ENCODE peak calls at places on chromosome 10, in nine cellular contexts. P is neural progenitor cell, Z is mesendoderm, Y is K562, U is ovary, C is heart left ventricle, Q is lung, B is Panc1, T is hepatocyte. K is an unnamed sample. For H3K36me3, the result is how much of the 10 kb centered on the place peaks cover.

GRCh38 chr10:91378061-91378460 is 32.1 kb upstream of the HECTD2 start:
- DNase-seq in U (no peak), Q (no peak), C (no peak), B (no peak), P (no peak), Z (no peak), Y (no peak), T (no peak), K (peak)

GRCh38 chr10:127881262-127881661 is 11.5 kb downstream of the CLRN3 start:
- DNase-seq in B (no peak), Q (peak), U (no peak), Z (no peak), T (peak), C (no peak), P (no peak), Y (no peak), K (no peak)

GRCh38 chr10:83165164-83165563 is 974.1 kb upstream of the GHITM start:
- DNase-seq in P (no peak), Q (no peak), Y (no peak), C (no peak), B (no peak), Z (no peak), U (no peak), T (no peak), K (peak)

GRCh38 chr10:42932735-42933453 is 144.0 kb upstream of the RET start:
- DNase-seq in Y (peak), Q (peak), T (peak), Z (peak), C (no peak), B (no peak), U (no peak), P (peak), K (no peak)

GRCh38 chr10:94293344-94293743 is 69.4 kb downstream of the NOC3L start:
- DNase-seq in U (no peak), T (peak), P (no peak), C (peak), Z (no peak), B (no peak), Q (no peak), Y (no peak), K (peak)

GRCh38 chr10:46539596-46540411 is 16.7 kb downstream of the GPRIN2 start:
- DNase-seq in Y (no peak), C (peak), Z (no peak), U (no peak), P (no peak), B (no peak), T (peak), Q (no peak), K (peak)

GRCh38 chr10:3782099-3782455 is 2.9 kb downstream of the KLF6 start:
- DNase-seq in P (no peak), Z (no peak), U (no peak), Y (no peak), T (no peak), C (no peak), B (no peak), Q (no peak), K (peak)

GRCh38 chr10:33334170-33334838 is at the start of gene NRP1:
- DNase-seq in T (peak), P (peak), B (no peak), Z (peak), C (peak), U (peak), Q (no peak), Y (no peak), K (peak)

GRCh38 chr10:99532687-99533495 is at the start of gene NKX2-3:
- DNase-seq in Y (peak), T (peak), Z (peak), P (peak), Q (peak), U (no peak), B (no peak), C (peak), K (peak)

GRCh38 chr10:20372748-20373147 is 524.4 kb downstream of the NEBL start:
- DNase-seq in Z (peak), Y (no peak), Q (no peak), B (no peak), C (no peak), T (no peak), P (no peak), U (no peak), K (no peak)

GRCh38 chr10:103861501-103861900 is 6.1 kb upstream of the SH3PXD2A start:
- DNase-seq in P (no peak), Q (no peak), B (no peak), T (no peak), Y (no peak), U (no peak), Z (no peak), C (no peak), K (no peak)

GRCh38 chr10:114458216-114458615 is 53.9 kb upstream of the AFAP1L2 start:
- DNase-seq in Y (no peak), U (no peak), T (no peak), Q (no peak), C (no peak), Z (no peak), P (no peak), B (no peak), K (no peak)
- H3K27ac ChIP-seq in Y (no peak), U (no peak), T (no peak), Q (no peak), C (no peak), Z (no peak), P (no peak), B (no peak), K (no peak)

GRCh38 chr10:12179616-12180015 is 16.1 kb downstream of the NUDT5 start:
- DNase-seq in Z (no peak), B (no peak), C (no peak), Y (no peak), T (no peak), P (no peak), Q (no peak), U (no peak), K (no peak)
- H3K36me3 ChIP-seq in Z (under half), B (under half), C (half or more), Y (half or more), T (under half), P (under half), Q (under half), U (under half), K (under half)

GRCh38 chr10:79162861-79163662 is 94.3 kb downstream of the ZMIZ1 start:
- DNase-seq in C (no peak), T (no peak), B (no peak), Z (no peak), Q (no peak), U (no peak), P (no peak), Y (no peak), K (no peak)

GRCh38 chr10:79162022-79162421 is 93.3 kb downstream of the ZMIZ1 start:
- DNase-seq in C (no peak), Q (no peak), U (no peak), T (no peak), Z (no peak), Y (no peak), P (no peak), B (no peak), K (no peak)

GRCh38 chr10:79165068-79165467 is 96.3 kb downstream of the ZMIZ1 start:
- DNase-seq in Z (no peak), T (no peak), U (no peak), P (no peak), Y (no peak), C (no peak), Q (no peak), B (no peak), K (no peak)

GRCh38 chr10:79164075-79164474 is 95.3 kb downstream of the ZMIZ1 start:
- DNase-seq in C (no peak), U (no peak), T (no peak), Z (no peak), Y (no peak), Q (no peak), B (no peak), P (no peak), K (no peak)

DNA sequence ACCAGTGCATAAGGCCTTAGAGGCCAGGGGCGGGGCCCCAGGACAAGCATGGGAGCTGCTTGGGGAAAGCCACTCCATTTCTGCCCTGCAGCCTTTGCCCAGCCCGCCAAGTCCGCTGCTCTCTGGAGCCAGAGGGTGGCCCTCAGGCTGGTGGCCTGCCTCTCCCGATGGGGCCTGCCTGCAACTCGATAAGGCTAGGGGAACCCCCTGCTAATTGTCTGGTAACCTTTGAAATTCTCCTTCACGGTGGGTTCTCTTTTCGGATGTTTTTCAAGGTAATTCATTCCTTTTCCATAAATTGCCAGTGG is 94.9 kb downstream of the ZMIZ1 start:
- DNase-seq in Z (no peak), T (peak), Y (no peak), Q (no peak), C (no peak), B (no peak), U (no peak), P (no peak), K (no peak)
- H3K4me3 ChIP-seq in Z (no peak), T (no peak), Y (no peak), Q (no peak), C (no peak), B (no peak), U (no peak), P (no peak), K (no peak)

GRCh38 chr10:102450124-102450373 is 1.3 kb downstream of the C10orf95 start:
- DNase-seq in Y (no peak), B (no peak), U (no peak), Z (no peak), P (no peak), C (no peak), Q (no peak), T (no peak), K (no peak)
- H3K27ac ChIP-seq in Y (peak), B (peak), U (peak), Z (peak), P (no peak), C (peak), Q (peak), T (peak), K (peak)

DNA sequence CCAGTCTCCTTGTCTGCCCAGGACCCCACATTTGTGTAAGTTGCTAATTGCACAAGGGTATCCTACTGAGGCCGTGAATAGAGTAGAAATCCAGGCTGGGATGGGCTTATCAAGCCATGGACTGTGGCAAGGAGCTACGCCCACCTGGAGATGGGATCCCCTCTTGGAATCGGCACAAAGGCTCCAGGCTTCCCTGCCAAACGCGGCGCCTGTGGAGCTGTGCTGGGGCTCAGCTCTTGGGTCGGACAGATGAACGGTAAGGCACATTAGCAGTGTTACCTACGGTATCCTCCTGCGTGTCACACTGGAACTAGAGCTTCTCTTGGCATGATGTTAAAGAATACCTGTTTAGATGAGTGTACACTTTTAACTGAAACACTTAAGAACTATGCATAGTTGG is 196.7 kb downstream of the CELF2 start:
- DNase-seq in B (no peak), P (no peak), Z (no peak), T (no peak), Y (no peak), U (no peak), Q (no peak), C (no peak), K (no peak)
- H3K36me3 ChIP-seq in B (under half), P (under half), Z (under half), T (under half), Y (under half), U (under half), Q (under half), C (under half), K (under half)

DNA sequence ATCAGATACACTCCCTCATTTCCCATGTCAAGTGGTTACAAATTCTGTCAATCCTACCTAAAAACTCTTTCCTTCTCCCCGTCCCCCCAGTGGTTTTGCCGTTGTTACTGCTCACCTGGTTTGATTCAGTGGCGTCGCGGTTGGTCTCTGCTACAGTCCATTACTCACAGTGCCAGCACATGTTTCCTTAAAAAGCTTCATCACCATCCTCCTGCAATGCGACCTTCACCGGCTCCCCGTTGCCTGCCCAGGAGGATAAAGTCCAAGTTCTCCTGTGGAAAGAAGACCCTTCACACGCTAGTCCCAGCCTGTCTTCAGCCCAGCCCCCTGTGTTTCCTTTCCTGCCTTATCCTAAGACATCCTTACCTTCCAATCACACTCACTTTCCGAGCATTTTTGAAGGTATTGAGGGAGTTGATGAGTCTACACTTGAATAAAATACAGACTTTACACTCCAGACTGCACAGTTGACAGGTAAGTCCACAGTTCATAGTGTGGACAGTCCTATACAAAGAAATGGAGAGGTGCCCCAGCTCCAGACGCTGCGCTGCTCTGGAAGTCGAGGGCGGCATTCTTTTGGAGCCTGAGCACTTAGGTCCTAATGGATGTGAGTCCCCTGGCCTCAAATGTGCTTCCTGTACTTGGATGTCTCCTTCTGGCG is 3.4 kb upstream of the LARP4B start:
- DNase-seq in C (no peak), U (no peak), B (no peak), Q (no peak), T (no peak), Z (no peak), P (no peak), Y (no peak), K (no peak)
- H3K4me3 ChIP-seq in C (no peak), U (no peak), B (no peak), Q (no peak), T (no peak), Z (no peak), P (no peak), Y (no peak), K (no peak)

DNA sequence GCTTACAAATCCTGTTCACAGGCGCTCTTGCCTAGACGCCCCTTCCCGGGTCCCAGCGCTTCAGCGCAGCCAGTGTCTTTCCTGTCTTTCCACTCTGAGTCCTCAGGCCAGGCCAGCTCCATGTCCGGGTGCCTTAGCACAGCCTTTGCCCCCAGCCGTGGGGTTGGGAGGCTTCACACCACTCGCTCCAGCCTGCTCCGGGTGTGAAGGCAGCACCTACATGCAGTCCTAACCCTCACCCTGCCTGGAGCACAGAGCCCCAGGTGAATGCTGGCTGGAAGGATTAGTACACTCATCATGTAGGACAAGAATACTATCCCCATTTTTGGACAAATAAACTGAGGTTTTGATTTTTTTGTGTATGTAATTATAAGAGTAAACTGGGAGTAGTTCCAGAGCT is 81.7 kb upstream of the TMEM72 start:
- DNase-seq in U (no peak), B (no peak), T (no peak), Q (no peak), Z (no peak), C (no peak), Y (no peak), P (no peak), K (no peak)
- H3K27ac ChIP-seq in U (no peak), B (no peak), T (no peak), Q (no peak), Z (no peak), C (no peak), Y (no peak), P (no peak), K (no peak)

GRCh38 chr10:12177642-12178041 is 18.0 kb downstream of the NUDT5 start:
- DNase-seq in B (no peak), Y (no peak), T (no peak), Z (no peak), Q (no peak), U (no peak), P (no peak), C (no peak), K (no peak)
- H3K36me3 ChIP-seq in B (under half), Y (half or more), T (under half), Z (under half), Q (under half), U (under half), P (under half), C (half or more), K (under half)

GRCh38 chr10:61992059-61992460 is 90.6 kb downstream of the ARID5B start:
- DNase-seq in C (peak), P (no peak), Y (no peak), T (no peak), Q (no peak), B (no peak), U (no peak), Z (no peak), K (peak)
- H3K4me3 ChIP-seq in C (no peak), P (no peak), Y (no peak), T (no peak), Q (no peak), B (no peak), U (no peak), Z (no peak), K (no peak)

GRCh38 chr10:26779176-26779860 is 81.4 kb downstream of the ABI1 start:
- DNase-seq in Q (no peak), B (no peak), Y (no peak), P (no peak), T (peak), U (no peak), Z (peak), C (no peak), K (no peak)
- H3K27ac ChIP-seq in Q (no peak), B (no peak), Y (no peak), P (no peak), T (peak), U (no peak), Z (peak), C (no peak), K (peak)

K was measured in cardiac muscle cell.